ENCODE peak calls at places on chromosomes 4 and X, in ten cellular contexts. L is upper lobe of left lung; M is epithelial cell of esophagus; Q is cardiac fibroblast; G is tibial nerve; H is effector memory CD4-positive, alpha-beta T cell; K is Karpas-422; P is neural progenitor cell; I is A549; F is SK-N-SH. B is an unnamed sample.

GRCh38 chrX:119871599-119872395 is at the start of the genes NDUFA1 and RNF113A:
- DNase-seq in L (peak; percentile 96), M (peak; percentile 91), Q (peak; percentile 79), G (peak; percentile 64), H (peak; percentile 72), K (peak; percentile 94), P (peak; percentile 84), I (peak; percentile 92), F (peak; percentile 77), B (peak; percentile 82)

GRCh38 chrX:32489125-32489524 is 722.2 kb downstream of the DMD start:
- DNase-seq in L (no peak), M (no peak), Q (no peak), G (no peak), H (no peak), K (no peak), P (no peak), I (no peak), F (no peak), B (no peak)

GRCh38 chr4:56684320-56684719 is 3.2 kb upstream of the HOPX start:
- DNase-seq in L (no peak), M (peak; percentile 75), Q (no peak), G (no peak), H (no peak), K (no peak), P (no peak), I (no peak), F (no peak), B (no peak)

GRCh38 chrX:37995428-37995827 is 10.9 kb upstream of the SYTL5 start:
- DNase-seq in L (no peak), M (no peak), Q (no peak), G (no peak), H (no peak), K (peak; percentile 58), P (no peak), I (peak; percentile 11), F (no peak), B (no peak)

GRCh38 chr4:54541426-54542118 is 116.2 kb upstream of the KIT start:
- DNase-seq in L (no peak), M (no peak), Q (no peak), G (no peak), H (no peak), K (no peak), P (peak; percentile 29), I (no peak), F (no peak), B (no peak)

GRCh38 chr4:156137971-156138581 is 184.4 kb upstream of the CTSO start:
- DNase-seq in L (no peak), M (no peak), Q (no peak), G (no peak), H (no peak), K (no peak), P (peak; percentile 72), I (no peak), F (no peak), B (no peak)

GRCh38 chrX:48508400-48509244 is at the start of gene PORCN:
- DNase-seq in L (peak; percentile 96), M (peak; percentile 68), Q (peak; percentile 59), G (peak; percentile 70), H (peak; percentile 58), K (peak; percentile 91), P (peak; percentile 84), I (peak; percentile 58), F (peak; percentile 92), B (peak; percentile 40)

GRCh38 chr4:169485791-169486742 is 126.3 kb downstream of the NEK1 start:
- DNase-seq in L (no peak), M (peak; percentile 72), Q (peak; percentile 79), G (peak; percentile 51), H (no peak), K (peak; percentile 71), P (peak; percentile 49), I (peak; percentile 47), F (peak; percentile 43), B (peak; percentile 45)

GRCh38 chrX:153303276-153304262 is 18.0 kb downstream of the PNMA6F start:
- DNase-seq in L (no peak), M (no peak), Q (no peak), G (no peak), H (no peak), K (no peak), P (no peak), I (no peak), F (no peak), B (no peak)

GRCh38 chr4:166956484-166956883 is 277.8 kb downstream of the SPOCK3 start:
- DNase-seq in L (no peak), M (no peak), Q (no peak), G (no peak), H (no peak), K (no peak), P (no peak), I (no peak), F (no peak), B (no peak)

GRCh38 chr4:127870688-127871087 is 10.0 kb upstream of the PLK4 start:
- DNase-seq in L (no peak), M (peak; percentile 81), Q (peak; percentile 64), G (no peak), H (no peak), K (no peak), P (no peak), I (peak; percentile 6), F (no peak), B (no peak)

DNA sequence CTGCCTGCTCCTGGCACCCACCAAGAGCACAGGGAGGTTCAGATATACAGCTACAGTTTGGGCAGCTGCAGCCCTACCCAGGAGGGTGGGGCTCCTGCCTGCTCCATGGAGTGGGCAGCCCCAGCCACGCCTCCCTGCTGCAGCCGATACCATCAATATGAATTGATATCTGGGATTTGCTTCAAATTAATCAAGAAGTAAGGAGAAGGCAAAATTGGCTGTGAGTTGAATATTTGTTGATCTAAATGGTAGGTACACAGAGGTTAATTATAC is 31.2 kb upstream of the ZNF280C start:
- DNase-seq in L (no peak), M (no peak), Q (no peak), G (no peak), H (no peak), K (no peak), P (no peak), I (no peak), F (no peak), B (no peak)
- H3K4me3 ChIP-seq in L (no peak overlapping the region), M (no peak overlapping the region), Q (no peak overlapping the region), G (no peak overlapping the region), H (no peak overlapping the region), K (no peak overlapping the region), P (no peak overlapping the region), I (no peak overlapping the region), F (peak overlapping the region; percentile 42), B (no peak overlapping the region)

GRCh38 chrX:13304052-13304451 is 15.8 kb downstream of the ATXN3L start:
- DNase-seq in L (no peak), M (no peak), Q (no peak), G (no peak), H (no peak), K (no peak), P (no peak), I (no peak), F (no peak), B (no peak)

GRCh38 chrX:13309631-13310030 is 10.2 kb downstream of the ATXN3L start:
- DNase-seq in L (no peak), M (no peak), Q (no peak), G (no peak), H (no peak), K (no peak), P (no peak), I (no peak), F (no peak), B (no peak)

GRCh38 chrX:13307041-13307440 is 12.8 kb downstream of the ATXN3L start:
- DNase-seq in L (no peak), M (no peak), Q (no peak), G (no peak), H (no peak), K (no peak), P (no peak), I (no peak), F (no peak), B (no peak)

DNA sequence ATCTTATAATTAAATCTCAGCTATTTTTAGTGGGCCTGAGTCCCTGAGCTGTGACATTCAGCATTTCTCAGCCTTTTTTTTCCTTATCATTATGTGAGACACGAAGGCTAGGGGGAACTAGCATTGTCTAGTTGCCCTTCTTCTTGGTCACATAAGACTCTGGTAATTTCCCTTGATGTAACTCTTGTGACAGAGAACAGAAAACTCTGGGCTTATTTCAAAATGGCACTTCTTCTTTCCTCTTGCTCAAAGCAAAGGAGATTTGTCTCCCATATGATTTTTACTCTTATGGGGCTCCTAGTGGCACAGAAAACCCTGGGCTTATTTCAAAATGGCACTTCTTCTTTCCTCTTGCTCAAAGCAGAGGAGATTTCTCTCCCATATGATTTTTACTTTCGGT is 14.8 kb downstream of the ATXN3L start:
- DNase-seq in L (no peak), M (no peak), Q (no peak), G (no peak), H (no peak), K (no peak), P (no peak), I (no peak), F (no peak), B (no peak)
- H3K4me3 ChIP-seq in L (no peak overlapping the region), M (no peak overlapping the region), Q (no peak overlapping the region), G (no peak overlapping the region), H (no peak overlapping the region), K (no peak overlapping the region), P (no peak overlapping the region), I (no peak overlapping the region), F (no peak overlapping the region), B (no peak overlapping the region)

GRCh38 chr4:119210760-119211159 is 1.8 kb upstream of the USP53 start:
- DNase-seq in L (no peak), M (peak; percentile 75), Q (peak; percentile 69), G (no peak), H (no peak), K (no peak), P (no peak), I (peak; percentile 17), F (no peak), B (no peak)
- H3K4me3 ChIP-seq in L (no peak overlapping the region), M (peak overlapping the region; percentile 65), Q (no peak overlapping the region), G (no peak overlapping the region), H (no peak overlapping the region), K (no peak overlapping the region), P (no peak overlapping the region), I (peak overlapping the region; percentile 82), F (no peak overlapping the region), B (no peak overlapping the region)

GRCh38 chrX:74535211-74535621 is 79.2 kb downstream of the RLIM start:
- DNase-seq in L (no peak), M (peak; percentile 36), Q (peak; percentile 63), G (peak; percentile 9), H (no peak), K (no peak), P (peak; percentile 69), I (peak; percentile 29), F (peak; percentile 54), B (peak; percentile 32)
- H3K4me3 ChIP-seq in L (no peak overlapping the region), M (peak overlapping the region; percentile 36), Q (no peak overlapping the region), G (peak overlapping the region; percentile 33), H (peak overlapping the region; percentile 61), K (peak overlapping the region; percentile 68), P (peak overlapping the region; percentile 47), I (peak overlapping the region; percentile 37), F (peak overlapping the region; percentile 51), B (peak overlapping the region; percentile 45)

GRCh38 chr4:41203841-41204240 is 10.5 kb downstream of the APBB2 start:
- DNase-seq in L (no peak), M (no peak), Q (no peak), G (no peak), H (no peak), K (no peak), P (no peak), I (no peak), F (no peak), B (no peak)
- H3K4me3 ChIP-seq in L (no peak overlapping the region), M (no peak overlapping the region), Q (no peak overlapping the region), G (no peak overlapping the region), H (no peak overlapping the region), K (no peak overlapping the region), P (no peak overlapping the region), I (no peak overlapping the region), F (no peak overlapping the region), B (no peak overlapping the region)